ENCODE peak calls at places on chromosomes 11 and 22, in four cellular contexts. A, C, U and J are unnamed samples.

GRCh38 chr11:95364324-95365295 is 133.6 kb upstream of the SESN3 start:
- DNase-seq in A (no peak), U (peak), C (peak), J (peak)

GRCh38 chr22:26259510-26259909 is 90.2 kb downstream of the SEZ6L start:
- DNase-seq in U (peak), A (peak), C (no peak), J (peak)

GRCh38 chr11:83187463-83187862 is 6.0 kb upstream of the ANKRD42 start:
- DNase-seq in A (no peak), C (no peak), U (no peak), J (no peak)

GRCh38 chr11:74169736-74170458 is 905 bp downstream of the C2CD3 start:
- DNase-seq in C (no peak), U (no peak), A (no peak), J (no peak)

GRCh38 chr22:46584081-46584903 is 35.9 kb upstream of the GRAMD4 start:
- DNase-seq in A (peak), C (no peak), U (peak), J (no peak)

GRCh38 chr11:77865805-77866204 is 44.9 kb downstream of the AAMDC start:
- DNase-seq in C (no peak), U (no peak), A (no peak), J (no peak)

GRCh38 chr11:72618801-72619200 is 55.4 kb downstream of the PDE2A start:
- DNase-seq in U (no peak), A (no peak), C (no peak), J (no peak)

GRCh38 chr22:22218302-22218701 is 26.3 kb upstream of the VPREB1 start:
- DNase-seq in U (no peak), C (no peak), A (no peak), J (no peak)

GRCh38 chr11:40291304-40292100 is 1168.0 kb downstream of the LRRC4C start:
- DNase-seq in A (no peak), U (no peak), C (no peak), J (no peak)

GRCh38 chr11:106281455-106282173 is 204.2 kb downstream of the AASDHPPT start:
- DNase-seq in A (no peak), U (peak), C (peak), J (no peak)